ENCODE peak calls at places on chromosome 10, in six cellular contexts. R, N, P, Z, S and C are unnamed samples.

GRCh38 chr10:70603439-70603778 is 868 bp upstream of the PRF1 start:
- DNase-seq in N (no peak), Z (no peak), P (no peak), S (no peak), R (no peak), C (no peak)

GRCh38 chr10:119030421-119031250 is 1.1 kb downstream of the NANOS1 start:
- DNase-seq in R (peak; percentile 62), S (peak; percentile 74), P (peak; percentile 52), Z (no peak), N (peak; percentile 57), C (peak; percentile 61)

GRCh38 chr10:115525141-115525540 is 432.0 kb downstream of the ATRNL1 start:
- DNase-seq in Z (no peak), P (no peak), S (no peak), N (no peak), R (no peak), C (no peak)

GRCh38 chr10:14812271-14812670 is 25.6 kb downstream of the CDNF start:
- DNase-seq in R (no peak), Z (no peak), N (no peak), S (peak; percentile 37), P (peak; percentile 74), C (no peak)

GRCh38 chr10:124381011-124381591 is 37.6 kb downstream of the OAT start:
- DNase-seq in S (no peak), N (no peak), R (no peak), Z (no peak), P (peak; percentile 25), C (no peak)

GRCh38 chr10:122044713-122045112 is 55.8 kb downstream of the TACC2 start:
- DNase-seq in R (no peak), Z (no peak), P (no peak), S (no peak), N (no peak), C (no peak)

GRCh38 chr10:20709708-20710107 is 187.4 kb downstream of the NEBL start:
- DNase-seq in N (no peak), R (no peak), P (no peak), S (no peak), Z (no peak), C (no peak)

GRCh38 chr10:123392182-123392930 is 238.2 kb downstream of the BUB3 start:
- DNase-seq in Z (no peak), R (peak; percentile 99), P (no peak), N (peak; percentile 64), S (no peak), C (peak; percentile 53)

GRCh38 chr10:44195120-44196007 is 189.5 kb downstream of the CXCL12 start:
- DNase-seq in N (no peak), S (no peak), P (peak; percentile 89), Z (no peak), R (no peak), C (no peak)

GRCh38 chr10:125000366-125001312 is 58.7 kb downstream of the ZRANB1 start:
- DNase-seq in R (no peak), P (no peak), S (no peak), N (no peak), Z (no peak), C (peak; percentile 27)

GRCh38 chr10:65861249-65861648 is 1064.6 kb upstream of the LRRTM3 start:
- DNase-seq in R (peak; percentile 39), Z (no peak), P (no peak), S (no peak), N (no peak), C (no peak)

GRCh38 chr10:98349508-98349922 is 65.5 kb downstream of the PYROXD2 start:
- DNase-seq in S (no peak), P (no peak), R (no peak), N (no peak), Z (no peak), C (no peak)

GRCh38 chr10:60377955-60378354 is 11.7 kb downstream of the ANK3 start:
- DNase-seq in S (no peak), P (no peak), Z (no peak), R (no peak), N (no peak), C (no peak)

GRCh38 chr10:34607894-34608293 is 207.2 kb downstream of the PARD3 start:
- DNase-seq in S (no peak), Z (no peak), P (peak; percentile 4), N (no peak), R (no peak), C (no peak)

GRCh38 chr10:130606001-130606405 is 469.8 kb downstream of the GLRX3 start:
- DNase-seq in N (no peak), P (no peak), R (no peak), S (no peak), Z (no peak), C (no peak)

GRCh38 chr10:44723654-44724053 is 187.5 kb upstream of the TMEM72 start:
- DNase-seq in Z (no peak), S (no peak), P (no peak), R (no peak), N (no peak), C (no peak)

GRCh38 chr10:79420974-79421688 is 24.3 kb downstream of the ZCCHC24 start:
- DNase-seq in S (no peak), R (no peak), N (no peak), Z (no peak), P (no peak), C (no peak)

GRCh38 chr10:13100349-13101294 is 659 bp downstream of the OPTN start:
- DNase-seq in Z (no peak), R (no peak), N (peak; percentile 27), S (no peak), P (peak; percentile 15), C (no peak)

DNA sequence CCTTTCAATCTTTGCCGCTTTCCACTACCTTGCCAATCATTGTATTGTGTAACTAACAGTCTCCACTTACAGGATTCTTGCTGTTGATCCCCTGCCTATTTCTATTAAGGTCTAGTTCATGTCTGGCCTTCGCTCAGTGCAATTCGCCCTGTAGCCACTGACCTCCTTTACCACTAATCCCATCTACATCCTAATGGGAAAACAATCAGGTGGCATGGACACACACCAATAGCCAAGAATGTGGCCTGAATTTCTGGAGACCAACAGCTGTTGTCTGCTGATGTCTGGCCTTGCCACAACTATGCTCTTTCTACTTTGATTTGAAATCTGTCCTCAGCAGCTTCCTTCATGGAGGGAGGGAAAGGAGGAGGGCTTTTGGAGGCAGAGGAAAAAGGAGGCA is 546.2 kb downstream of the SORCS3 start:
- DNase-seq in R (no peak), S (no peak), N (no peak), Z (no peak), P (no peak), C (no peak)
- TF ChIP-seq TAF1 in R (no peak), S (no peak), N (no peak), Z (no peak), P (no peak), C (no peak)

GRCh38 chr10:97332586-97333350 is 1.8 kb downstream of the FRAT2 start:
- DNase-seq in P (peak; percentile 77), N (no peak), R (no peak), S (peak; percentile 77), Z (no peak), C (no peak)
- TF ChIP-seq POLR2A in P (peak; percentile 40), N (no peak), R (no peak), S (no peak), Z (no peak), C (no peak)

GRCh38 chr10:73953665-73954064 is 42.7 kb downstream of the PLAU start:
- DNase-seq in N (no peak), S (no peak), P (no peak), R (no peak), Z (no peak), C (no peak)
- TF ChIP-seq TAF1 in N (no peak), S (no peak), P (no peak), R (no peak), Z (no peak), C (no peak)

DNA sequence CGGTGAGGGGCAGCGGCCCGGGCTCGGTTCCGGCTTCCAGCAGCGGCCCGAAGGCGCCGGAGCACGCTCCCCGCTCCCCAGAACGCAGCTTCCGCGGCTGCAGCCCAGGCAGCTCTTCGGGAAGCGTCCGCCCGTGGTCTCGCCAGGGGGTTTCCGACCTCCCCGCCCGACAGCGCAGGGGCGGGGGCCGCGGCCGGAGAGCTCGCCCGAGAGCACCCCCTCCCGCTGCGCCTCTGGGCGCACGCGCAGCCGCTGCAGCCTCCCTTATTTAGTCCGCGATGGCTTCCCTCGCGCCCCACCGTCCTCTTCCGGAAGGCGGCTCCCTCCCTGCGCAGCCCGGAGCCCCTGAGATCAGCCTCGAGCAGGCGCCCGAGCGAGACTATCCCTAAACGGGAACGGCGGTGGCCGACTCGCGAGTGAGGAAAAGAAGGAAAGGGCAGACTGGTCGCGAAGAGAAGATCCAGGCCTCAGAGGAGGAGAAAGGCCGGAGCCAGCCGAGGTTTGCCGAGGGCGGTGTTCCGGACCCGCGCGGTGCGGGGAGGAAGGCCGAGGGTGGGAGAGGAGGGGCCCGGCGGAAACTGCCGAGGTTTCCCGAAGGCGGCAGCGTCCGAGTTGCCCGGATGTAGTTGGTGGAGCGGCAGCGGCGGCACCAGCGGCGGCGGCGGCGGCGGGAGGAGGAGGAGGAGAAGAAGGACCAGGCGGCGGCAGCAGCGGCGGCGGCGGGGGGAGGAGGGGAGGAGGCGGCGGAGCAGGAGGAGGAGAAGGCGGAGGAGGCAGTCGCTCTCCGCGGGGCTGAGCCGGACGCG is at the start of gene WAC:
- DNase-seq in Z (peak; percentile 71), P (peak; percentile 79), S (peak; percentile 96), R (peak; percentile 72), N (peak; percentile 71), C (peak; percentile 76)
- TF ChIP-seq POLR2A in Z (peak; percentile 86), P (peak; percentile 72), S (peak; percentile 98), R (peak; percentile 98), N (peak; percentile 95), C (peak; percentile 80)

GRCh38 chr10:77637986-77638765 is 568 bp upstream of the KCNMA1 start:
- DNase-seq in P (no peak), R (no peak), N (no peak), Z (no peak), S (no peak), C (no peak)
- TF ChIP-seq TAF1 in P (no peak), R (no peak), N (no peak), Z (no peak), S (no peak), C (no peak)